ENCODE peak calls at places on chromosomes 12 and 14, in four cellular contexts. G is endodermal cell, V is Peyer's patch, W is endothelial cell. N is an unnamed sample.
A peak's percentile ranks its signal among the peaks of the same experiment; 100 is the strongest.

GRCh38 chr14:55446127-55446736 is 5.8 kb upstream of the TBPL2 start:
- DNase-seq in V (peak; percentile 49), W (peak; percentile 70), G (peak; percentile 90), N (no peak)

GRCh38 chr14:99853206-99853605 is 60.0 kb downstream of the EML1 start:
- DNase-seq in V (no peak), W (no peak), G (no peak), N (no peak)

GRCh38 chr14:104643306-104643705 is 38.7 kb upstream of the TMEM179 start:
- DNase-seq in G (peak; percentile 37), V (no peak), W (no peak), N (no peak)

GRCh38 chr12:120229071-120229582 is 28.2 kb upstream of the RPLP0 start:
- DNase-seq in W (no peak), V (no peak), G (no peak), N (no peak)

GRCh38 chr12:50185496-50185895 is 18.3 kb upstream of the CERS5 start:
- DNase-seq in G (no peak), W (no peak), V (no peak), N (no peak)

GRCh38 chr12:3962661-3963483 is 89.7 kb upstream of the PARP11 start:
- DNase-seq in W (no peak), G (peak; percentile 72), V (peak; percentile 43), N (no peak)

GRCh38 chr14:69582207-69582606 is 7.5 kb upstream of the CCDC177 start:
- DNase-seq in G (no peak), V (no peak), W (no peak), N (no peak)

GRCh38 chr14:89349196-89350008 is 67.6 kb downstream of the FOXN3 start:
- DNase-seq in G (peak; percentile 73), W (peak; percentile 19), V (no peak), N (no peak)

GRCh38 chr14:34359423-34360120 is 102.5 kb downstream of the SPTSSA start:
- DNase-seq in V (no peak), W (no peak), G (no peak), N (no peak)

GRCh38 chr12:132537836-132538235 is 47.9 kb downstream of the FBRSL1 start:
- DNase-seq in W (no peak), V (no peak), G (no peak), N (no peak)

GRCh38 chr14:96616168-96616681 is 114.0 kb downstream of the PAPOLA start:
- DNase-seq in G (peak; percentile 81), W (no peak), V (no peak), N (no peak)

GRCh38 chr14:76773956-76774355 is 12.7 kb downstream of the VASH1 start:
- DNase-seq in G (peak; percentile 49), V (peak; percentile 6), W (no peak), N (no peak)

GRCh38 chr14:52856139-52856538 is 64.7 kb upstream of the GNPNAT1 start:
- DNase-seq in V (no peak), G (no peak), W (no peak), N (no peak)

GRCh38 chr12:49939707-49940106 is 10.8 kb upstream of the AQP2 start:
- DNase-seq in V (no peak), W (no peak), G (no peak), N (no peak)

GRCh38 chr14:53331247-53331646 is 178.1 kb upstream of the DDHD1 start:
- DNase-seq in W (no peak), V (no peak), G (no peak), N (no peak)

GRCh38 chr12:96986883-96987523 is 79.9 kb downstream of the NEDD1 start:
- DNase-seq in W (peak; percentile 44), G (peak; percentile 72), V (no peak), N (no peak)

GRCh38 chr12:132056320-132056719 is 87.8 kb downstream of the DDX51 start:
- DNase-seq in G (no peak), W (no peak), V (no peak), N (no peak)

GRCh38 chr12:50353869-50354593 is 42.4 kb downstream of the FAM186A start:
- DNase-seq in V (no peak), G (peak; percentile 53), W (no peak), N (no peak)

GRCh38 chr12:118332511-118332910 is 40.2 kb downstream of the TAOK3 start:
- DNase-seq in V (no peak), G (no peak), W (no peak), N (no peak)

GRCh38 chr12:124279846-124280360 is 15.0 kb upstream of the RFLNA start:
- DNase-seq in W (no peak), G (no peak), V (no peak), N (no peak)

GRCh38 chr14:51129130-51129529 is 34.2 kb upstream of the TRIM9 start:
- DNase-seq in V (no peak), W (no peak), G (peak; percentile 55), N (no peak)

GRCh38 chr14:89672636-89673279 is 255.7 kb upstream of the FOXN3 start:
- DNase-seq in V (no peak), G (no peak), W (no peak), N (no peak)

GRCh38 chr14:55547650-55548315 is 32.2 kb upstream of the KTN1 start:
- DNase-seq in V (no peak), G (no peak), W (no peak), N (no peak)

GRCh38 chr14:64946310-64947045 is 3.9 kb upstream of the GPX2 start:
- DNase-seq in G (peak; percentile 29), V (no peak), W (no peak), N (no peak)

GRCh38 chr14:73829526-73830431 is 21.9 kb upstream of the PTGR2 start:
- DNase-seq in V (no peak), G (no peak), W (no peak), N (no peak)

GRCh38 chr12:115323223-115323905 is 639.4 kb upstream of the TBX3 start:
- DNase-seq in G (no peak), V (no peak), W (no peak), N (no peak)

GRCh38 chr12:114864688-114865685 is 181.0 kb upstream of the TBX3 start:
- DNase-seq in G (peak; percentile 80), V (no peak), W (no peak), N (no peak)

GRCh38 chr12:105485926-105486325 is 155.4 kb downstream of the C12orf75 start:
- DNase-seq in G (peak; percentile 45), W (no peak), V (no peak), N (no peak)
- TF ChIP-seq CTCF in G (no peak), W (no peak), V (no peak), N (no peak)

GRCh38 chr14:93998871-93999403 is 1.8 kb downstream of the CCDC197 start:
- DNase-seq in W (no peak), V (no peak), G (no peak), N (no peak)

GRCh38 chr14:94000267-94000666 is 3.2 kb downstream of the CCDC197 start:
- DNase-seq in G (no peak), V (no peak), W (no peak), N (no peak)

GRCh38 chr14:93997933-93998870 is 1.1 kb downstream of the CCDC197 start:
- DNase-seq in W (no peak), V (no peak), G (no peak), N (no peak)

GRCh38 chr14:94000986-94001385 is 3.9 kb downstream of the CCDC197 start:
- DNase-seq in W (no peak), G (no peak), V (no peak), N (no peak)

DNA sequence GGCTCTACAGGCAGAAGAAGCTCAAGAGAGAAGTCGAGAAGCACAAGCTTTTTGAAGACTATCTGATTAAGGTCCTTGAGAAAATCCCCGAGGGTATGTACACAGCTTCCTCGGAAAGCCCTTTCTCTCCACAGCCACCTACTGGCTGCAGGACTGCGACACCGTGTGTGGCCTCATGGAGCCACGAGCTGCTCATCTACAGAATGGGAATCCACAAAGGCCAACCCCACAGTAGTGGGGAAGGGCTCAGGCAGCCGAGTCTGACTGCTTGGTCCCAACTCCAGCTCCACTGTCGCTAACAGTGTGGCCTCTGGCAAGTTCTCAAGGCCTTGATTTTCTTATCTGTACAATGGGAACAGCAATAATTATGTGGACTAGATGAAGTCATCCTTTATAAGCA is 2.5 kb downstream of the CCDC197 start:
- DNase-seq in V (no peak), W (no peak), G (no peak), N (no peak)
- TF ChIP-seq CTCF in V (no peak), W (no peak), G (peak; percentile 61), N (no peak)

GRCh38 chr14:67417633-67418032 is 5.7 kb upstream of the PLEK2 start:
- DNase-seq in V (no peak), W (no peak), G (no peak), N (no peak)

GRCh38 chr14:67418368-67419174 is 6.6 kb upstream of the PLEK2 start:
- DNase-seq in V (no peak), G (no peak), W (no peak), N (no peak)

GRCh38 chr14:67421356-67422224 is 9.6 kb upstream of the PLEK2 start:
- DNase-seq in V (no peak), W (no peak), G (no peak), N (no peak)

GRCh38 chr14:67423424-67423823 is 11.5 kb upstream of the PLEK2 start:
- DNase-seq in V (no peak), W (no peak), G (no peak), N (no peak)

DNA sequence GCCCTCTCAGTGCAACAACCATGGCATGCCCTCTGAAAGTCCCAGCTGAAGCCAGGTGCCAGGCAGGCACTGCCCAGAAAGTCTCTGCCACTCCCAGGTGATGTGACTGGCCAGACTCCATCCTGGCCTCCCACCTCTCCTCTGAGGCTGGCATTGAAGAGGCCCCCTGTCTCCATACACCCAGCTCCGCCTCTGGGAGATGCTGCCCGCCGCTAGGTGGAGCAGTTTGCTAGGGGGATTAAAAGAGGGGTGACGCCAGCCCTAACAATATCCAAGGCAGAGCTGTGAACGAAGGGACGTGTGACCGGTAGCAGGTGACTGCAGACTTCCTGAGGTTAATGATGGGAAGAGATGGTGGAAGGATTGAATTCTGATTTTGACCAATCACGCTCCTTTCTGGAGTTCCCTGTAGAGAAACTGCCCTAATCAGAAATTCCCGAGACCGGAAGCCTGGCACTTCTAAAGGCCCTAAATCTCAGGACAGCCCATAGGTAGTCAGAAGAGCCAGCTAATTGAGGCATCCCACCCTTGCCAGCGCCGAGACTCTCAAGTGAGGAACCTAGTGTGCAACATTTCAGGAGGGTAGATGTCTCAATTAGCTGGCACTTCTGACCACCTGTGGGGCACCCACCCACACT is 8.3 kb upstream of the PLEK2 start:
- DNase-seq in G (peak; percentile 78), V (peak; percentile 35), W (peak; percentile 31), N (no peak)
- TF ChIP-seq CTCF in G (peak; percentile 70), V (peak; percentile 66), W (peak; percentile 22), N (no peak)

DNA sequence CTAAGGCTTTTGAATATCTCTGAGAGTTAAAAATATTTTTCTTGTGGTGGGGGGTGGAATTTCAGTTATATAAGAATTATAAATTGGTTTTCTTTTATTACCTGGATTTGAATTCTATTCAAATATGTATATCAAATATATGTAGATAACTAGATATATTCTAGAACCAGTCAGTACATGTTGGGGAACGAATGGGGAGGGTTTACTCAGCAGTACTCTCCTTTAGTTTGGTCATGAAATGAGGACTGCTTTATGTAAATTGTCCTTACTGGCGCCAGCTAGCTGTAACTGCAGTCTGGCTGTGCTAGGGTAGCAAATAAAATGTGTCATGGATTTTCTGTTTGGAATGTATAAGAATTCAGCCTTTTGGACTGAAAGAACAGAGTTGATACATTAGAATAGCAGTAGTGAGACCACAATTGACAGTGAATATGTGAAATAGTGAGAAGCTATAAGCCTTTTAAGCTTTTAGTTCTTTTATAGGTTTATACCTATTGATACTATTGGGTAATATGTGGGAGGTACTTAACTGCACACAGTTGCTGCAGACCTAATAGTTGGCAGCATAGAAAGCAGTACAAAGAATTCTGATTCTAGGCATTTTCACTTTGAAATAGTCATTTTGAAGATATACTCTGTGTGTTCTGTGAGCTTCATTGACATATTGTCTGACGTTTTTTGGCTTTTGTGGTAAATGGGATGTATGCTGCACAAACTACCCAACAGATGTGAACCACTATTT is 29.0 kb downstream of the ATF7IP start:
- DNase-seq in G (no peak), W (peak; percentile 14), V (no peak), N (no peak)
- TF ChIP-seq CTCF in G (peak; percentile 55), W (no peak), V (peak; percentile 36), N (no peak)